ENCODE peak calls at places on chromosomes 6 and 20, in five cellular contexts. One of them, this sample, is unnamed.

GRCh38 chr6:4936681-4937041 is 67.2 kb downstream of the RPP40 start:
- DNase-seq in GM23338: peak
- DNase-seq in OCI-LY7: peak
- DNase-seq in GM06990: no peak
- DNase-seq in foreskin fibroblast: peak
- DNase-seq in this sample: peak

GRCh38 chr20:12019677-12020076 is 102.0 kb downstream of the BTBD3 start:
- DNase-seq in foreskin fibroblast: no peak
- DNase-seq in GM06990: no peak
- DNase-seq in OCI-LY7: no peak
- DNase-seq in GM23338: no peak
- DNase-seq in this sample: no peak

GRCh38 chr20:25574411-25574810 is 10.9 kb downstream of the NINL start:
- DNase-seq in foreskin fibroblast: peak
- DNase-seq in GM23338: no peak
- DNase-seq in OCI-LY7: no peak
- DNase-seq in GM06990: no peak
- DNase-seq in this sample: no peak

GRCh38 chr6:37130704-37131103 is 39.2 kb upstream of the PIM1 start:
- DNase-seq in foreskin fibroblast: peak
- DNase-seq in GM06990: no peak
- DNase-seq in GM23338: no peak
- DNase-seq in OCI-LY7: no peak
- DNase-seq in this sample: no peak

GRCh38 chr6:136719280-136720044 is 72.8 kb downstream of the MAP3K5 start:
- DNase-seq in GM06990: peak
- DNase-seq in GM23338: no peak
- DNase-seq in foreskin fibroblast: no peak
- DNase-seq in OCI-LY7: peak
- DNase-seq in this sample: peak

GRCh38 chr6:36204068-36204753 is 7.7 kb downstream of the BRPF3 start:
- DNase-seq in foreskin fibroblast: no peak
- DNase-seq in GM06990: peak
- DNase-seq in OCI-LY7: peak
- DNase-seq in GM23338: no peak
- DNase-seq in this sample: no peak

GRCh38 chr20:50050660-50051308 is 62.2 kb downstream of the UBE2V1 start:
- DNase-seq in GM23338: no peak
- DNase-seq in OCI-LY7: no peak
- DNase-seq in foreskin fibroblast: no peak
- DNase-seq in GM06990: no peak
- DNase-seq in this sample: no peak

GRCh38 chr6:99458319-99458718 is 33.2 kb upstream of the PNISR start:
- DNase-seq in OCI-LY7: peak
- DNase-seq in foreskin fibroblast: no peak
- DNase-seq in GM23338: peak
- DNase-seq in GM06990: no peak
- DNase-seq in this sample: peak

GRCh38 chr6:154399097-154399496 is 42.5 kb upstream of the IPCEF1 start:
- DNase-seq in OCI-LY7: no peak
- DNase-seq in foreskin fibroblast: peak
- DNase-seq in GM23338: no peak
- DNase-seq in GM06990: no peak
- DNase-seq in this sample: no peak

GRCh38 chr6:10838794-10839333 is 525 bp upstream of the MAK start:
- DNase-seq in foreskin fibroblast: no peak
- DNase-seq in OCI-LY7: peak
- DNase-seq in GM06990: peak
- DNase-seq in GM23338: no peak
- DNase-seq in this sample: peak
- H3K4me3 ChIP-seq in foreskin fibroblast: peak
- H3K4me3 ChIP-seq in OCI-LY7: peak
- H3K4me3 ChIP-seq in GM06990: peak
- H3K4me3 ChIP-seq in GM23338: peak
- H3K4me3 ChIP-seq in this sample: peak

DNA sequence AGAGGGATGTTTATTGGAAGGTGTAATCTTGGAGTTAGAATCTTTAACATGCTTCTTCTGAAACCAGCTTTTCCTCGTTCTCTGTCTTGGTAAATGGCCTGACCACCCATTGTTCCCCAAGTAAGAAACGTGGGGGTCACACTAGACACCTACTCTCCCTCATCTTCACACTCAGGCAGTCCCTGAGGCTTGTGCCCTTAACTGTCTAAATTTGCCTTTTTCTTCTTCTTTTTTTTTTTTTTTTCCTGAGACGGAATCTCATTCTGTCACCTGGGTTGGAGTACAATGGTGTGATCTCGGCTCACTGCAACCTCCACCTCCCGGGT is 16.2 kb upstream of the ARFGEF2 start:
- DNase-seq in OCI-LY7: no peak
- DNase-seq in GM06990: no peak
- DNase-seq in GM23338: no peak
- DNase-seq in foreskin fibroblast: no peak
- DNase-seq in this sample: no peak
- TF ChIP-seq CTCF in OCI-LY7: peak
- TF ChIP-seq CTCF in GM06990: no peak
- TF ChIP-seq CTCF in GM23338: no peak
- TF ChIP-seq CTCF in foreskin fibroblast: no peak
- TF ChIP-seq CTCF in this sample: no peak

GRCh38 chr6:138161118-138161433 is 663 bp upstream of the ARFGEF3 start:
- DNase-seq in GM06990: no peak
- DNase-seq in GM23338: peak
- DNase-seq in OCI-LY7: no peak
- DNase-seq in foreskin fibroblast: no peak
- DNase-seq in this sample: no peak

GRCh38 chr6:138161434-138162103 is at the start of gene ARFGEF3:
- DNase-seq in OCI-LY7: no peak
- DNase-seq in foreskin fibroblast: peak
- DNase-seq in GM06990: peak
- DNase-seq in GM23338: peak
- DNase-seq in this sample: no peak

GRCh38 chr6:138159246-138159645 is 2.5 kb upstream of the ARFGEF3 start:
- DNase-seq in GM06990: no peak
- DNase-seq in foreskin fibroblast: no peak
- DNase-seq in GM23338: no peak
- DNase-seq in OCI-LY7: no peak
- DNase-seq in this sample: no peak

GRCh38 chr6:138162104-138162946 is 586 bp downstream of the ARFGEF3 start:
- DNase-seq in OCI-LY7: no peak
- DNase-seq in foreskin fibroblast: peak
- DNase-seq in GM23338: peak
- DNase-seq in GM06990: no peak
- DNase-seq in this sample: no peak

DNA sequence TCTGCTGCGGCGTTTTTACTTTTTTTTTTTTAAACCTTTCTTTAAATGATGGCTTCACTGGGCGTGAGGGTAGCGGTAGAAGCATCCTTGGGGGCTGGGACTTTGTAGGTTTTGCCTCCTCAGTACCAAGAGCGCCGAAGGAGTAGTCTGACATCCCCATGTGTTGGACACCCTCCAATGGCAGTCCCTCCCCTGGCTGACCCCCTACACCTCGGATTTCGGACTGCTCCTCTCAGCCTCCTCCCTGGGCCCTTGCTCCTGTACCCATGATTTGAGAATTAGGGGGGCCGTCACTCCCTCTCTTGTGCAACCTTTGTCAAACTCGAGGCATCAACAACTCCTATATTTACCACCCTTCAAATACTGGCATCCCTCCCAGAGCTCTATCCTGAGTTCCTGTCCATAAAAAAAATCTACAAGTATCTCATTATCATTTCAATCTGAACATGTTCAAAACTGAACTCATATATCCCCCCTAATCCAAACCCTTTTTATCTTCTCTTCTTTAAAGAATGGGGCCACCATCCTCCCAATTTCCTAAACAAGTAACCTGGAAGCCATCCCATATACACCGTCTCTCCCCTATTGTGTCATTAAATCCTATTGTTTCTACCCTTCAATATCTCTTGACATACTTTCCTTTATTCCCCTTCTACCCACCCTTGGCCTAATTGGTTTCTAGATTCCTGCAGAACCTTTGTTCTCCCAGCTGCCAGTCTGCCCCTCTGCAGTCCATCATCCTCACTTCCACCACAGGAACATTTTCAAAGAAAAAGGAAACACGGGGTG is 1.2 kb upstream of the ARFGEF3 start:
- DNase-seq in GM23338: no peak
- DNase-seq in GM06990: no peak
- DNase-seq in foreskin fibroblast: no peak
- DNase-seq in OCI-LY7: no peak
- DNase-seq in this sample: no peak
- H3K4me3 ChIP-seq in GM23338: peak
- H3K4me3 ChIP-seq in GM06990: no peak
- H3K4me3 ChIP-seq in foreskin fibroblast: no peak
- H3K4me3 ChIP-seq in OCI-LY7: no peak
- H3K4me3 ChIP-seq in this sample: no peak

DNA sequence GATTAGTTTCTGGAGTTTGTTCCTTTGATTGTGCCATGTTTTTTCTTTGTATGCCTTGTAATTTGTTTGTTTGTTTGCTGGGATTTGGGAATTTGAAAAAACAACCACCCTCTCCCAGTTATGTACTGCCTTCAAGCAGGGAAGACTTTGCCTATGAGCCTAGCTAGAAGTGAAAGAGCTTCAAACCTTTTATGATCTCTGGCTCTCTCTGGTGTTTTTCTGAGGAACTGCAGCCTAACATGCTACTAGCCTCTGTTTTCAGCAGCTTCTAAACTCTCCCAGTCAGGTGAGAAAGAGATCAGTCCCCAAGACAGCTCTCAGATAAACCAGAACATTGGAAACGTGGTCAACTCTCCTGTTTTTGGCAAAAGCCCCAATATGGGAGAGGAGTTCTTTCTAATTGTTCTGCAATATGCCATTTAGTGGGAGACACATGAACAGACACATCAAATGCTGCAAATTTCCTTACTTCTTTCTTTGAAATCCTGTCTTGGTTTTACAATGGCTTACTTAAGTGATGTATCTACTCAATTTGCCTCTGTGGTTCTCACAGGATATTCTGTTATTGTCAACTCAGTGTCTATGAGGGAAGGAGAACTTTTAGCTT is 58.9 kb upstream of the SERINC1 start:
- DNase-seq in GM06990: peak
- DNase-seq in GM23338: peak
- DNase-seq in foreskin fibroblast: peak
- DNase-seq in OCI-LY7: peak
- DNase-seq in this sample: peak
- TF ChIP-seq CTCF in GM06990: peak
- TF ChIP-seq CTCF in GM23338: peak
- TF ChIP-seq CTCF in foreskin fibroblast: peak
- TF ChIP-seq CTCF in OCI-LY7: peak
- TF ChIP-seq CTCF in this sample: peak

This sample was measured in GM12864.